ENCODE peak calls at places on chromosomes 2 and 18, in four cellular contexts. M is activated T-helper 1 cell treated with Interleukin-2 at 50 U/mL for 16 hours, I is Calu3, X is NCI-H524. T is an unnamed sample.

GRCh38 chr2:109537565-109538221 is 76.1 kb downstream of the SEPTIN10 start:
- DNase-seq in M (no peak), I (no peak), X (no peak), T (no peak)

GRCh38 chr18:46425511-46425910 is 231.5 kb downstream of the LOXHD1 start:
- DNase-seq in M (no peak), I (no peak), X (no peak), T (no peak)

GRCh38 chr2:33873206-33873605 is 274.1 kb upstream of the FAM98A start:
- DNase-seq in M (no peak), I (no peak), X (no peak), T (no peak)

GRCh38 chr2:196500686-196501431 is 138.7 kb upstream of the CCDC150 start:
- DNase-seq in M (no peak), I (no peak), X (no peak), T (no peak)

GRCh38 chr2:165305391-165306096 is 66.3 kb downstream of the SCN2A start:
- DNase-seq in M (no peak), I (no peak), X (no peak), T (no peak)

GRCh38 chr2:162072181-162072702 is 1.8 kb downstream of the DPP4 start:
- DNase-seq in M (no peak), I (no peak), X (no peak), T (no peak)

GRCh38 chr18:29874519-29875098 is 1167.9 kb downstream of the DSC3 start:
- DNase-seq in M (no peak), I (peak; percentile 58), X (peak; percentile 60), T (no peak)

GRCh38 chr2:241359481-241360045 is 3.5 kb downstream of the FARP2 start:
- DNase-seq in M (no peak), I (no peak), X (no peak), T (no peak)

GRCh38 chr2:111252436-111252835 is 131.7 kb downstream of the BCL2L11 start:
- DNase-seq in M (no peak), I (no peak), X (no peak), T (no peak)

GRCh38 chr2:114517580-114517979 is 75.1 kb downstream of the DPP10 start:
- DNase-seq in M (no peak), I (no peak), X (no peak), T (no peak)

GRCh38 chr2:107072150-107072940 is 186.4 kb upstream of the ST6GAL2 start:
- DNase-seq in M (no peak), I (no peak), X (no peak), T (no peak)

GRCh38 chr2:187640926-187641510 is 86.8 kb upstream of the TFPI start:
- DNase-seq in M (no peak), I (no peak), X (no peak), T (no peak)

GRCh38 chr18:21463718-21464117 is 136.8 kb downstream of the ESCO1 start:
- DNase-seq in M (no peak), I (no peak), X (no peak), T (no peak)

GRCh38 chr2:47147011-47147410 is 8.1 kb downstream of the STPG4 start:
- DNase-seq in M (no peak), I (no peak), X (no peak), T (no peak)

GRCh38 chr2:110126926-110127325 is 11.3 kb upstream of the MALL start:
- DNase-seq in M (no peak), I (no peak), X (no peak), T (no peak)

GRCh38 chr2:215751200-215751910 is 262.0 kb downstream of the MREG start:
- DNase-seq in M (no peak), I (no peak), X (no peak), T (no peak)

GRCh38 chr2:78814331-78814986 is 211.0 kb upstream of the REG3G start:
- DNase-seq in M (no peak), I (no peak), X (no peak), T (no peak)

GRCh38 chr2:29627366-29627765 is 294.0 kb downstream of the ALK start:
- DNase-seq in M (no peak), I (no peak), X (no peak), T (no peak)

GRCh38 chr2:217168396-217168795 is 308.5 kb upstream of the TNP1 start:
- DNase-seq in M (no peak), I (no peak), X (no peak), T (no peak)

GRCh38 chr2:64637931-64638330 is 15.8 kb downstream of the SERTAD2 start:
- DNase-seq in M (no peak), I (no peak), X (no peak), T (no peak)

GRCh38 chr2:161068670-161069069 is 91.6 kb upstream of the TANK start:
- DNase-seq in M (no peak), I (no peak), X (no peak), T (no peak)

GRCh38 chr2:44230378-44230777 is 44.9 kb upstream of the SLC3A1 start:
- DNase-seq in M (no peak), I (no peak), X (peak; percentile 8), T (no peak)

GRCh38 chr2:2325538-2325937 is 5.5 kb downstream of the MYT1L start:
- DNase-seq in M (no peak), I (no peak), X (peak; percentile 62), T (no peak)

GRCh38 chr2:131431336-131431735 is 44.6 kb upstream of the TUBA3D start:
- DNase-seq in M (no peak), I (no peak), X (no peak), T (no peak)

T was measured in effector CD8-positive, alpha-beta T cell.